ENCODE peak calls at places on chromosomes 7 and 10, in nine cellular contexts. L, Y, X, R, M, Q, K, V and F are unnamed samples.

GRCh38 chr10:12250181-12250580 is 54.2 kb downstream of the CDC123 start:
- DNase-seq in R (no peak), X (no peak), V (no peak), Q (no peak), Y (no peak), K (no peak), M (no peak), L (no peak), F (no peak)

GRCh38 chr7:36088966-36089365 is 64.1 kb upstream of the EEPD1 start:
- DNase-seq in V (no peak), M (no peak), K (no peak), Q (no peak), Y (no peak), L (no peak), X (no peak), R (no peak), F (no peak)

GRCh38 chr10:10778959-10779358 is 238.7 kb upstream of the CELF2 start:
- DNase-seq in V (no peak), K (no peak), R (no peak), Q (no peak), X (no peak), L (no peak), Y (no peak), M (no peak), F (no peak)

GRCh38 chr7:134878731-134879295 is 99.4 kb downstream of the CALD1 start:
- DNase-seq in Q (no peak), K (no peak), Y (no peak), R (no peak), M (no peak), V (no peak), X (no peak), L (no peak), F (no peak)

GRCh38 chr10:97119058-97119832 is 66.5 kb downstream of the SLIT1 start:
- DNase-seq in V (no peak), Q (no peak), L (no peak), M (no peak), Y (no peak), R (no peak), K (no peak), X (no peak), F (peak)

GRCh38 chr10:84196941-84197340 is 2.6 kb downstream of the CDHR1 start:
- DNase-seq in Q (no peak), L (no peak), R (peak), V (no peak), X (no peak), M (no peak), Y (no peak), K (no peak), F (no peak)

GRCh38 chr10:30207485-30208052 is 141.5 kb downstream of the MTPAP start:
- DNase-seq in Y (no peak), K (no peak), Q (no peak), X (no peak), L (no peak), M (no peak), R (no peak), V (no peak), F (no peak)

GRCh38 chr7:151614019-151614418 is 94.3 kb upstream of the RHEB start:
- DNase-seq in X (no peak), Q (no peak), V (no peak), M (no peak), L (no peak), R (no peak), Y (no peak), K (no peak), F (no peak)

GRCh38 chr7:25389489-25390106 is 161.3 kb upstream of the NPVF start:
- DNase-seq in Q (peak), V (no peak), Y (no peak), K (no peak), M (peak), L (no peak), X (no peak), R (no peak), F (no peak)

GRCh38 chr7:47588704-47589225 is 6.9 kb upstream of the TNS3 start:
- DNase-seq in M (no peak), L (no peak), Y (no peak), R (no peak), K (no peak), X (no peak), Q (no peak), V (no peak), F (no peak)

GRCh38 chr10:60663850-60664249 is 114.4 kb upstream of the CDK1 start:
- DNase-seq in L (no peak), X (no peak), V (no peak), R (no peak), Q (peak), K (no peak), Y (no peak), M (no peak), F (no peak)

GRCh38 chr10:95730233-95730632 is 25.7 kb upstream of the ENTPD1 start:
- DNase-seq in R (no peak), Y (no peak), V (peak), K (no peak), L (no peak), X (no peak), M (no peak), Q (no peak), F (no peak)

GRCh38 chr7:105088456-105088855 is 74.5 kb downstream of the KMT2E start:
- DNase-seq in R (no peak), K (no peak), V (no peak), Y (no peak), Q (no peak), L (no peak), M (no peak), X (no peak), F (no peak)

GRCh38 chr10:30870926-30871325 is 160.7 kb downstream of the ZNF438 start:
- DNase-seq in Q (no peak), M (no peak), X (no peak), R (no peak), K (no peak), L (no peak), Y (no peak), V (no peak), F (no peak)

GRCh38 chr7:151796871-151797270 is 80.0 kb downstream of the PRKAG2 start:
- DNase-seq in L (no peak), R (no peak), Y (no peak), M (no peak), Q (no peak), K (no peak), V (no peak), X (no peak), F (no peak)

GRCh38 chr7:118194571-118194970 is 10.6 kb downstream of the LSM8 start:
- DNase-seq in L (no peak), Q (no peak), X (no peak), M (no peak), R (no peak), V (no peak), K (no peak), Y (no peak), F (no peak)

GRCh38 chr7:50711271-50712175 is 71.2 kb downstream of the GRB10 start:
- DNase-seq in Y (no peak), Q (no peak), L (no peak), K (no peak), V (no peak), X (no peak), M (no peak), R (no peak), F (no peak)

GRCh38 chr7:157955383-157955999 is 618.7 kb downstream of the DNAJB6 start:
- DNase-seq in K (no peak), Y (no peak), Q (no peak), M (no peak), V (no peak), X (no peak), L (no peak), R (no peak), F (no peak)

GRCh38 chr10:72692897-72693598 is 1.1 kb downstream of the MCU start:
- DNase-seq in M (no peak), Y (no peak), K (peak), X (no peak), Q (no peak), R (no peak), L (no peak), V (no peak), F (no peak)

GRCh38 chr10:92913973-92914372 is 65.7 kb downstream of the EXOC6 start:
- DNase-seq in R (no peak), Q (no peak), M (peak), V (no peak), X (no peak), K (no peak), L (no peak), Y (peak), F (no peak)

GRCh38 chr7:103314849-103315248 is 17.6 kb downstream of the PMPCB start:
- DNase-seq in R (no peak), V (no peak), M (no peak), K (no peak), Y (no peak), X (no peak), L (no peak), Q (no peak), F (no peak)

GRCh38 chr7:67696878-67697277 is 700.2 kb downstream of the TYW1 start:
- DNase-seq in Q (no peak), M (no peak), R (peak), L (no peak), X (no peak), Y (no peak), V (no peak), K (no peak), F (no peak)

GRCh38 chr10:16794005-16794404 is 23.2 kb downstream of the RSU1 start:
- DNase-seq in M (no peak), L (no peak), V (no peak), X (no peak), Q (no peak), R (no peak), K (no peak), Y (no peak), F (no peak)

GRCh38 chr10:91412688-91413087 is 2.5 kb downstream of the HECTD2 start:
- DNase-seq in K (no peak), Y (no peak), V (no peak), Q (no peak), L (no peak), R (no peak), X (no peak), M (no peak), F (no peak)

GRCh38 chr10:72612203-72612826 is 13.6 kb downstream of the MICU1 start:
- DNase-seq in Q (peak), L (no peak), K (no peak), V (no peak), R (no peak), Y (peak), M (no peak), X (no peak), F (no peak)

GRCh38 chr7:92835140-92835850 is 1.1 kb downstream of the CDK6 start:
- DNase-seq in R (no peak), K (peak), Y (peak), L (no peak), M (peak), V (peak), Q (no peak), X (peak), F (peak)

GRCh38 chr10:22345301-22346086 is at the start of gene SPAG6:
- DNase-seq in M (peak), V (no peak), Y (peak), R (no peak), X (no peak), L (no peak), Q (no peak), K (no peak), F (peak)

GRCh38 chr10:34707656-34708055 is 107.4 kb downstream of the PARD3 start:
- DNase-seq in X (no peak), R (no peak), K (no peak), V (no peak), L (no peak), M (no peak), Q (no peak), Y (no peak), F (no peak)

GRCh38 chr7:108280136-108280535 is 150.0 kb upstream of the LAMB4 start:
- DNase-seq in L (no peak), K (no peak), M (no peak), R (no peak), Q (no peak), X (no peak), Y (no peak), V (no peak), F (no peak)

GRCh38 chr10:70283071-70283444 is 746 bp downstream of the NPFFR1 start:
- DNase-seq in K (no peak), M (no peak), Y (no peak), X (no peak), L (no peak), Q (no peak), R (no peak), V (no peak), F (no peak)

GRCh38 chr10:91163709-91164474 is 56.6 kb upstream of the PCGF5 start:
- DNase-seq in Q (peak), L (peak), Y (peak), K (peak), R (peak), X (peak), M (no peak), V (no peak), F (peak)

GRCh38 chr10:71753091-71753959 is 20.0 kb downstream of the VSIR start:
- DNase-seq in L (no peak), X (no peak), Y (no peak), Q (no peak), M (no peak), R (peak), V (no peak), K (no peak), F (no peak)